ENCODE peak calls at places on chromosomes 4 and X, in six cellular contexts. H, E, V, I, O and J are unnamed samples.

GRCh38 chrX:123859828-123860505 is at the start of gene XIAP:
- DNase-seq in E (peak; percentile 85), I (peak; percentile 82), H (peak; percentile 83), V (peak; percentile 71), O (peak; percentile 90), J (peak; percentile 24)

GRCh38 chrX:7120578-7121219 is 26.8 kb upstream of the STS start:
- DNase-seq in H (no peak), V (no peak), O (no peak), I (no peak), E (no peak), J (no peak)

GRCh38 chr4:6909970-6910339 is 329 bp downstream of the TBC1D14 start:
- DNase-seq in E (no peak), H (peak; percentile 43), I (no peak), O (no peak), V (peak; percentile 55), J (peak; percentile 20)

GRCh38 chr4:76767983-76768382 is 130.0 kb downstream of the SOWAHB start:
- DNase-seq in V (no peak), E (no peak), O (no peak), I (no peak), H (no peak), J (no peak)

GRCh38 chrX:154750301-154751120 is at the start of gene GAB3:
- DNase-seq in E (peak; percentile 29), V (peak; percentile 22), I (peak; percentile 22), H (peak; percentile 53), O (peak; percentile 49), J (no peak)

GRCh38 chr4:2786152-2786671 is 6.7 kb upstream of the SH3BP2 start:
- DNase-seq in H (no peak), O (no peak), E (no peak), I (no peak), V (no peak), J (no peak)

GRCh38 chr4:8506373-8507250 is 66.0 kb downstream of the TRMT44 start:
- DNase-seq in V (no peak), O (peak; percentile 59), H (peak; percentile 53), E (peak; percentile 13), I (peak; percentile 64), J (no peak)

GRCh38 chr4:146513548-146513947 is 8.2 kb downstream of the SLC10A7 start:
- DNase-seq in O (no peak), E (no peak), H (no peak), I (no peak), V (no peak), J (no peak)

GRCh38 chr4:132238697-132239096 is 910.4 kb upstream of the PCDH10 start:
- DNase-seq in I (no peak), H (no peak), O (no peak), E (no peak), V (no peak), J (no peak)

GRCh38 chrX:103584606-103585005 is 709 bp upstream of the TCEAL4 start:
- DNase-seq in V (peak; percentile 26), O (no peak), H (no peak), E (no peak), I (no peak), J (no peak)

GRCh38 chr4:16226816-16227461 is 668 bp upstream of the TAPT1 start:
- DNase-seq in I (peak; percentile 57), E (peak; percentile 58), V (peak; percentile 50), H (peak; percentile 61), O (peak; percentile 71), J (no peak)

GRCh38 chr4:155544547-155544946 is 122.1 kb upstream of the GUCY1A1 start:
- DNase-seq in O (peak; percentile 48), E (no peak), I (no peak), H (peak; percentile 24), V (no peak), J (no peak)

GRCh38 chr4:83757121-83757621 is 221.3 kb downstream of the GPAT3 start:
- DNase-seq in H (no peak), E (no peak), V (no peak), O (no peak), I (no peak), J (no peak)

GRCh38 chr4:155789391-155789790 is 30.6 kb downstream of the GUCY1B1 start:
- DNase-seq in O (no peak), E (no peak), I (no peak), V (no peak), H (no peak), J (no peak)

GRCh38 chr4:122045533-122045932 is 93.7 kb upstream of the TRPC3 start:
- DNase-seq in O (peak; percentile 36), H (no peak), E (no peak), I (no peak), V (peak; percentile 99), J (no peak)

GRCh38 chrX:48540015-48540350 is 469 bp downstream of the TBC1D25 start:
- DNase-seq in E (no peak), H (peak; percentile 29), O (peak; percentile 40), I (peak; percentile 48), V (peak; percentile 57), J (peak; percentile 33)

GRCh38 chr4:8917321-8917811 is 45.7 kb upstream of the HMX1 start:
- DNase-seq in I (no peak), O (no peak), V (no peak), H (no peak), E (peak; percentile 5), J (no peak)

GRCh38 chrX:123665197-123665596 is 67.7 kb downstream of the THOC2 start:
- DNase-seq in V (no peak), O (no peak), H (no peak), E (no peak), I (no peak), J (no peak)

GRCh38 chr4:88456757-88457306 is at the start of gene HERC5:
- DNase-seq in H (peak; percentile 91), V (peak; percentile 79), I (peak; percentile 90), O (peak; percentile 95), E (peak; percentile 91), J (peak; percentile 91)

GRCh38 chr4:139797287-139797686 is 131.7 kb downstream of the MGST2 start:
- DNase-seq in H (no peak), E (no peak), O (no peak), I (no peak), V (no peak), J (no peak)
- H3K9me3 ChIP-seq in H (no peaks in the 10 kb centered on the region), E (no peaks in the 10 kb centered on the region), O (no peaks in the 10 kb centered on the region), I (no peaks in the 10 kb centered on the region), V (no peaks in the 10 kb centered on the region), J (no peaks in the 10 kb centered on the region)

DNA sequence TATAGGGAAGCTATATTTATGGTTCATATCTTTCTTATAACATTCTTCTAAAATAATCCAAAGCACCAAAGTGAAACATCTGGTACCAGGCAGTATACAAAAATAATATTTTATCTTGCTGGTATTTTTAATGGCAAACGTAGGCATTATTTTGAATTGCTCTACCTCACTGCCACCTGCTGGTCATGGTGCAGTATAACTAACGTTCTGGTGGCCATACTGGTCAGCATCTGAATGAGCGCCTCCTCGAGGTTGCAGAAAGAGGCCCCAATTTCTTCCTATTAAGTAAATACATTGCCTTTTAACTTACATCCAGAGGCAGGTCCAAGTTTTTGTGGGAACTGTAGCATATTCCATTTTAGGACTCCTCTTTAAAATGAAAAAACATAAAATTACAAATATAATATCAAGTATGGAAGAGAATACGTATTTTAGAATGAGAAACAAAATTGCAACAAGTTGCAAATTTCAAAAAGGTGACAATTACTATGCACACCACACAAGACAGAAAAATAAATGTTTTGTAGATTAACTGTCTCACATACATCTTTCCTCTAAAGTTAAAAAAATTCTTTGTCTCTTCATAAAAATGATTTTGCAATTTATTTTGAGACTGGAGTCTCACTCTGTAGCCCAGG is 22.9 kb upstream of the CWH43 start:
- DNase-seq in O (peak; percentile 69), V (peak; percentile 91), I (peak; percentile 61), E (peak; percentile 78), H (peak; percentile 22), J (peak; percentile 64)
- TF ChIP-seq CTCF in O (peak; percentile 91), V (peak; percentile 99), I (peak; percentile 91), E (peak; percentile 91), H (peak; percentile 96), J (peak; percentile 99)

GRCh38 chr4:151709587-151709986 is 51.2 kb downstream of the GATB start:
- DNase-seq in O (no peak), E (no peak), I (no peak), V (no peak), H (no peak), J (no peak)
- H3K27ac ChIP-seq in O (no peak overlapping the region), E (no peak overlapping the region), I (no peak overlapping the region), V (no peak overlapping the region), H (no peak overlapping the region), J (no peak overlapping the region)

DNA sequence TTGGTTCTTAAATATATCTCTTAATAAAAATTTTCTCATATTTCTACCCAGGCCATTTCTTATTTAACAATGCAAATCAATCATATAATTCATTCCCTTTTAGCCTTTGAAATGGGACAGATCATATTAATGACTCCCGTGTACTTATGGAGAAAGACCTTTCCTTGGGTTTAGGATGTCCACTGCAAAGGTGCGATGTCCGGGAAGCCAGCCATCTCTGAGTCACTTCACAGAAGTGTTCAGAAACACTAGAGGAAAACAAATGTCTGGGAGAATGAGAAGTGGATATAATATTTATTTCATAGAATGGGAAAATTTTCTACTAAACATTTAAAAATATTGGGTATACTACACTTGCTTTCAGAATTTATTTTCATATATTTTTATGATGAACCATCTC is 15.3 kb downstream of the INTU start:
- DNase-seq in V (no peak), O (no peak), H (no peak), I (no peak), E (no peak), J (no peak)
- H3K9me3 ChIP-seq in V (no peaks in the 10 kb centered on the region), O (peaks cover 4% of the 10 kb centered on the region), H (no peaks in the 10 kb centered on the region), I (no peaks in the 10 kb centered on the region), E (no peaks in the 10 kb centered on the region), J (no peaks in the 10 kb centered on the region)